ENCODE peak calls at places on chromosomes 16 and 17, in seven cellular contexts. N is A673; I is pancreas; M is heart right ventricle; T is aorta; U is body of pancreas; Z is effector memory CD4-positive, alpha-beta T cell. G is an unnamed sample.

GRCh38 chr17:68101992-68102758 is 66.6 kb downstream of the KPNA2 start:
- DNase-seq in N (no peak), I (no peak), M (peak; percentile 22), T (peak; percentile 75), U (peak; percentile 50), Z (no peak), G (no peak)

GRCh38 chr17:45431531-45432404 is 902 bp downstream of the ARHGAP27 start:
- DNase-seq in N (peak; percentile 61), I (peak; percentile 80), M (peak; percentile 46), T (peak; percentile 87), U (peak; percentile 78), Z (peak; percentile 54), G (peak; percentile 56)

GRCh38 chr17:42016411-42016831 is 818 bp downstream of the DNAJC7 start:
- DNase-seq in N (peak; percentile 6), I (no peak), M (no peak), T (no peak), U (no peak), Z (no peak), G (no peak)

GRCh38 chr16:79601092-79601977 is 798 bp upstream of the MAF start:
- DNase-seq in N (no peak), I (peak; percentile 81), M (peak; percentile 42), T (peak; percentile 86), U (peak; percentile 52), Z (no peak), G (peak; percentile 67)

GRCh38 chr17:67068999-67069398 is 24.6 kb downstream of the CACNG1 start:
- DNase-seq in N (peak; percentile 58), I (no peak), M (no peak), T (no peak), U (no peak), Z (no peak), G (no peak)

GRCh38 chr17:2719861-2720260 is 8.3 kb upstream of the CLUH start:
- DNase-seq in N (no peak), I (no peak), M (no peak), T (no peak), U (no peak), Z (no peak), G (no peak)

GRCh38 chr16:1014221-1014620 is 32.7 kb downstream of the SOX8 start:
- DNase-seq in N (no peak), I (no peak), M (no peak), T (no peak), U (no peak), Z (no peak), G (no peak)

GRCh38 chr17:68108313-68109000 is 72.9 kb downstream of the KPNA2 start:
- DNase-seq in N (no peak), I (no peak), M (no peak), T (no peak), U (no peak), Z (no peak), G (no peak)

GRCh38 chr16:54193656-54194007 is 93.0 kb downstream of the IRX3 start:
- DNase-seq in N (peak; percentile 88), I (peak; percentile 85), M (peak; percentile 82), T (peak; percentile 93), U (peak; percentile 75), Z (no peak), G (peak; percentile 83)

GRCh38 chr17:79065105-79065670 is 9.4 kb upstream of the ENGASE start:
- DNase-seq in N (peak; percentile 63), I (no peak), M (no peak), T (peak; percentile 53), U (peak; percentile 61), Z (no peak), G (no peak)

GRCh38 chr16:4306439-4307214 is 9.2 kb upstream of the GLIS2 start:
- DNase-seq in N (no peak), I (no peak), M (no peak), T (no peak), U (no peak), Z (peak; percentile 53), G (no peak)

GRCh38 chr17:38898812-38899348 is 26.5 kb upstream of the LASP1NB start:
- DNase-seq in N (no peak), I (no peak), M (no peak), T (no peak), U (no peak), Z (peak; percentile 71), G (no peak)

GRCh38 chr17:63446981-63447687 is 1.0 kb upstream of the CYB561 start:
- DNase-seq in N (no peak), I (no peak), M (peak; percentile 61), T (no peak), U (peak; percentile 61), Z (peak; percentile 39), G (no peak)

GRCh38 chr17:10613775-10614513 is 43.2 kb downstream of the MYH3 start:
- DNase-seq in N (no peak), I (no peak), M (no peak), T (no peak), U (no peak), Z (no peak), G (no peak)

GRCh38 chr17:83078378-83079339 is 750 bp upstream of the METRNL start:
- DNase-seq in N (no peak), I (no peak), M (no peak), T (no peak), U (peak; percentile 33), Z (no peak), G (no peak)

GRCh38 chr17:9537177-9537776 is 38.3 kb downstream of the STX8 start:
- DNase-seq in N (no peak), I (no peak), M (no peak), T (no peak), U (peak; percentile 38), Z (no peak), G (no peak)

GRCh38 chr16:63157818-63158217 is 1121.6 kb upstream of the CDH8 start:
- DNase-seq in N (no peak), I (no peak), M (no peak), T (peak; percentile 26), U (no peak), Z (no peak), G (no peak)

GRCh38 chr17:18184143-18185007 is 747 bp downstream of the ALKBH5 start:
- DNase-seq in N (peak; percentile 54), I (peak; percentile 86), M (peak; percentile 38), T (peak; percentile 90), U (peak; percentile 57), Z (peak; percentile 63), G (peak; percentile 45)

GRCh38 chr17:35160354-35161201 is 13.0 kb downstream of the UNC45B start:
- DNase-seq in N (no peak), I (no peak), M (no peak), T (peak; percentile 15), U (no peak), Z (no peak), G (no peak)

GRCh38 chr17:80593171-80593570 is 48.5 kb downstream of the RPTOR start:
- DNase-seq in N (no peak), I (no peak), M (no peak), T (no peak), U (no peak), Z (no peak), G (no peak)

GRCh38 chr17:41800601-41801373 is 11.0 kb downstream of the P3H4 start:
- DNase-seq in N (no peak), I (no peak), M (no peak), T (no peak), U (no peak), Z (no peak), G (no peak)

GRCh38 chr16:71658771-71659170 is 32.8 kb downstream of the MARVELD3 start:
- DNase-seq in N (no peak), I (no peak), M (no peak), T (no peak), U (no peak), Z (no peak), G (no peak)

GRCh38 chr16:3861808-3862451 is 18.6 kb downstream of the CREBBP start:
- DNase-seq in N (peak; percentile 71), I (no peak), M (no peak), T (no peak), U (no peak), Z (no peak), G (no peak)

DNA sequence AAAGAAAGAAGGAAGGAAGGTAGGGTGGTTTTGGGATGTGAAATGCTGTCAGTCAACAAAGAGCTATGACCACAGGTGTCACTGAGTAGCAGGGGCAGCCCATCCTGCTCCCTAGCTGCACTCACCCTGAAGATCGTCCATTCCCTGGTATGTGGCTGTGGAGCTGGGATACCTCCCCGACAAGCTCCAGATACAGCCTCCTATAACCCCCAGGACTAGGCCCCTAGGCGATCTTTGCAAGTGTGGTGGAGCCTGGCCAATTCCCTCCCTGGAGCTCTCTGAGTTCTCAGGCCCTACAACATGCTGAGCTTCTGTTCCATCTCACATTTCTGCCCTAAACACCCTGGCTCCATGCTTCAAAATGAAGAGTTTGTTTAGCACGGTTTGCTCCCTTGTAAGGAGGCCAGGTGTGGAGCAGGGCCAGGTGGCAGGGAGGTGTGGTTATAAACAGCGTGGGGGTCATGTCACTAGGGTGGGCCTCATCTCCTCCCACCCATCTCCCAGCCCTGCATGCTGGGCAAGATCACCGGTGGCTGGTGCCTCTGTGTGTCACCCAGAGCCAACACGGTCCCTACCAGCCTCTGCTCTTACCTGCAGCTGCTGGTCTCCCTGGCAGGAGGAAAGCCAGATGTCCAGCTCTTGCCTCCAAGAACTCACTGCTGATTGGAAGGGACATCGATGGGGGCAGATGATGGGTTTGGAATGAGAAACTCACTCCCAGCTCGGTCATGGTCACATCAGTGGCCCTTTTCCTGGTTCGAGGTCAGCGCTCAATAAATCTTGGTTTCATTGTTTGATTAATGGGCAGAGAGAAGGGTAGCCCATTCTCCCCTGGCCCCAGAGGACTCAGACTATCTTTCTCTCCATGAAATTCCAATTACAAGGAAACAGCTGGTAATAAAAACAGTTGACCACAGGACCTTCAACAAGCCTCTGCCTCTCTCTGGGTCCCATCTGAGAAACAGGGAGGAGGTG is 511.0 kb upstream of the CDH5 start:
- DNase-seq in N (no peak), I (no peak), M (no peak), T (no peak), U (no peak), Z (no peak), G (no peak)
- H3K4me3 ChIP-seq in N (no peak overlapping the region), I (no peak overlapping the region), M (no peak overlapping the region), T (no peak overlapping the region), U (no peak overlapping the region), Z (no peak overlapping the region), G (no peak overlapping the region)

DNA sequence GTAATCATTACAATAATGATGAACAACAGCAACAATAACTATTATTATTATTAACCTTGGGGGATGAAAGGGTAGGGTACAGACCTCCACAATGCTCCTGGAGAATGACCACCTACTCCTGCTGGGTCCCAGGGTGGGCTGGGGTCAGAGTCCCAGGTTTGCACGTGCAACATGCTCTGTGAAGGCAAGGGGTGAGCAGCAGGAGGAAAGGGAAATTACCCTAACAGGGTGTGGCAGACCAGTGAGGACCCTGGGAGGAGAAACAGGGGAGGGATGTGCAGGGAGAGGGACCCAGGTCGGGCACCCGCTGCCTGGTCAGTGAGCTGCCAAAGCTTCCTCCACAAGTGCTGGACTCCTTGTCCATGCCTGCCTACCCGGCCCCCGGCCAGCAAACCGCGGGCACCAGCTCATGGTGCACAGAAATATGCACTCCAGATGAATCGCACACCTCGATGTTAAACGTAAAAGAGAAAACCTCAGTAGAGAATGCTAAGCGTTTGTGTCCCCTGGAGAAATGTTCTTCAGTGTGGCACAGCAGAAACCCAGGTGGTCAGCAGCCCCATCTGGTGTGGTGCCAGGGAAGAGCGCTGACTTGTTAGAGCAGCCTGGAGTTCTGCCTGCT is 767.1 kb downstream of the KCNJ18 start:
- DNase-seq in N (no peak), I (no peak), M (no peak), T (no peak), U (no peak), Z (no peak), G (no peak)
- H3K9me3 ChIP-seq in N (peaks cover 20% of the 10 kb centered on the region), I (no peaks in the 10 kb centered on the region), M (peaks cover 26% of the 10 kb centered on the region), T (no peaks in the 10 kb centered on the region), U (no peaks in the 10 kb centered on the region), Z (no peaks in the 10 kb centered on the region), G (peaks cover 25% of the 10 kb centered on the region)

GRCh38 chr17:4381690-4382671 is 15.5 kb upstream of the UBE2G1 start:
- DNase-seq in N (peak; percentile 20), I (peak; percentile 11), M (no peak), T (no peak), U (no peak), Z (no peak), G (no peak)
- H3K4me3 ChIP-seq in N (no peak overlapping the region), I (no peak overlapping the region), M (no peak overlapping the region), T (no peak overlapping the region), U (no peak overlapping the region), Z (no peak overlapping the region), G (no peak overlapping the region)

GRCh38 chr16:5508371-5508770 is 410.8 kb upstream of the EEF2KMT start:
- DNase-seq in N (no peak), I (no peak), M (no peak), T (no peak), U (no peak), Z (no peak), G (no peak)
- H3K9me3 ChIP-seq in N (no peaks in the 10 kb centered on the region), I (no peaks in the 10 kb centered on the region), M (no peaks in the 10 kb centered on the region), T (no peaks in the 10 kb centered on the region), U (no peaks in the 10 kb centered on the region), Z (no peaks in the 10 kb centered on the region), G (no peaks in the 10 kb centered on the region)

G was measured in left ventricle myocardium inferior.